ENCODE peak calls at places on chromosome 1, in five cellular contexts. A, C, F, Z and K are unnamed samples.
A peak's percentile ranks its signal among the peaks of the same experiment; 100 is the strongest.

GRCh38 chr1:88595355-88595754 is 88.7 kb upstream of the PKN2 start:
- DNase-seq in F (no peak), C (no peak), A (peak; percentile 59), Z (no peak), K (no peak)

GRCh38 chr1:101130673-101131072 is 105.1 kb upstream of the DPH5 start:
- DNase-seq in C (no peak), A (peak; percentile 8), Z (no peak), F (no peak), K (no peak)

GRCh38 chr1:88802950-88803349 is 88.4 kb downstream of the GTF2B start:
- DNase-seq in C (no peak), Z (no peak), F (no peak), A (peak; percentile 66), K (no peak)

GRCh38 chr1:78237364-78237916 is 191.7 kb downstream of the GIPC2 start:
- DNase-seq in A (no peak), Z (no peak), F (no peak), C (no peak), K (no peak)

GRCh38 chr1:215023151-215023832 is 59.2 kb upstream of the KCNK2 start:
- DNase-seq in Z (no peak), C (no peak), F (no peak), A (peak; percentile 82), K (no peak)

GRCh38 chr1:227892930-227893695 is 54.6 kb downstream of the WNT9A start:
- DNase-seq in Z (no peak), F (no peak), A (no peak), C (peak; percentile 47), K (no peak)

GRCh38 chr1:223870617-223871574 is 25.1 kb upstream of the TP53BP2 start:
- DNase-seq in A (no peak), F (no peak), Z (no peak), C (no peak), K (no peak)

GRCh38 chr1:46412853-46413595 is 18.9 kb downstream of the FAAH start:
- DNase-seq in C (no peak), A (no peak), Z (no peak), F (no peak), K (no peak)

GRCh38 chr1:227923353-227924167 is 24.2 kb downstream of the WNT9A start:
- DNase-seq in Z (no peak), A (no peak), F (no peak), C (no peak), K (no peak)

GRCh38 chr1:145750444-145750843 is 31.1 kb downstream of the CD160 start:
- DNase-seq in A (peak; percentile 54), C (no peak), F (no peak), Z (no peak), K (no peak)

GRCh38 chr1:55369474-55369873 is 154.3 kb upstream of the USP24 start:
- DNase-seq in A (peak; percentile 62), F (no peak), C (peak; percentile 58), Z (no peak), K (no peak)

GRCh38 chr1:45172015-45172414 is 34.4 kb downstream of the ZSWIM5 start:
- DNase-seq in C (no peak), Z (no peak), F (no peak), A (peak; percentile 44), K (no peak)

GRCh38 chr1:177209357-177209756 is 38.6 kb downstream of the BRINP2 start:
- DNase-seq in A (peak; percentile 100), C (peak; percentile 76), Z (no peak), F (peak; percentile 45), K (no peak)

GRCh38 chr1:7551442-7551841 is 219.7 kb upstream of the VAMP3 start:
- DNase-seq in C (no peak), F (no peak), Z (no peak), A (no peak), K (no peak)

GRCh38 chr1:226633541-226634155 is 85.1 kb downstream of the STUM start:
- DNase-seq in Z (no peak), F (no peak), C (no peak), A (no peak), K (no peak)

GRCh38 chr1:55702064-55702463 is 486.9 kb upstream of the USP24 start:
- DNase-seq in F (peak; percentile 32), C (no peak), A (peak; percentile 57), Z (no peak), K (no peak)

GRCh38 chr1:214107322-214108096 is 119.7 kb downstream of the PROX1 start:
- DNase-seq in Z (no peak), F (no peak), C (no peak), A (no peak), K (no peak)

GRCh38 chr1:50275564-50275963 is 147.7 kb downstream of the DMRTA2 start:
- DNase-seq in A (no peak), F (peak; percentile 84), Z (no peak), C (no peak), K (no peak)

GRCh38 chr1:58768971-58769808 is 14.7 kb downstream of the JUN start:
- DNase-seq in C (peak; percentile 88), Z (peak; percentile 48), F (peak; percentile 67), A (peak; percentile 74), K (peak; percentile 26)

GRCh38 chr1:47230692-47231313 is 1.2 kb downstream of the TAL1 start:
- DNase-seq in A (no peak), F (no peak), C (no peak), Z (no peak), K (no peak)

GRCh38 chr1:162946701-162947100 is 85.7 kb upstream of the CCDC190 start:
- DNase-seq in A (no peak), C (no peak), Z (no peak), F (no peak), K (no peak)

GRCh38 chr1:11728126-11728806 is 7.7 kb upstream of the AGTRAP start:
- DNase-seq in C (no peak), F (no peak), Z (no peak), A (no peak), K (no peak)